ENCODE peak calls at places on chromosomes 7 and 10, in four cellular contexts. J is transverse colon, Z is B cell, T is heart right ventricle. N is an unnamed sample.
A peak's percentile ranks its signal among the peaks of the same experiment; 100 is the strongest.

GRCh38 chr10:90148121-90148855 is 446.9 kb downstream of the KIF20B start:
- DNase-seq in J (no peak), Z (no peak), T (no peak), N (no peak)

GRCh38 chr7:50379082-50379481 is 71.1 kb downstream of the FIGNL1 start:
- DNase-seq in J (no peak), Z (no peak), T (no peak), N (no peak)

GRCh38 chr10:52956861-52957260 is 184.3 kb upstream of the MBL2 start:
- DNase-seq in J (no peak), Z (no peak), T (no peak), N (no peak)

GRCh38 chr7:70833726-70834125 is 298.2 kb upstream of the GALNT17 start:
- DNase-seq in J (no peak), Z (no peak), T (no peak), N (no peak)

GRCh38 chr7:18700147-18700546 is 204.6 kb downstream of the HDAC9 start:
- DNase-seq in J (no peak), Z (no peak), T (no peak), N (no peak)

GRCh38 chr7:103859699-103860098 is 129.8 kb downstream of the RELN start:
- DNase-seq in J (no peak), Z (no peak), T (no peak), N (no peak)

GRCh38 chr10:131312261-131312801 is 810 bp upstream of the TCERG1L start:
- DNase-seq in J (no peak), Z (no peak), T (no peak), N (no peak)

GRCh38 chr7:5139998-5140397 is 50.0 kb upstream of the WIPI2 start:
- DNase-seq in J (peak; percentile 33), Z (peak; percentile 49), T (peak; percentile 12), N (no peak)

GRCh38 chr10:59655309-59655708 is 54.3 kb downstream of the SLC16A9 start:
- DNase-seq in J (no peak), Z (no peak), T (no peak), N (no peak)

GRCh38 chr7:108604685-108605077 is 35.0 kb downstream of the DNAJB9 start:
- DNase-seq in J (no peak), Z (no peak), T (no peak), N (no peak)

GRCh38 chr10:13585195-13585751 is 1.5 kb upstream of the PRPF18 start:
- DNase-seq in J (no peak), Z (no peak), T (no peak), N (no peak)

GRCh38 chr7:64625114-64626082 is 40.5 kb upstream of the ZNF107 start:
- DNase-seq in J (no peak), Z (no peak), T (no peak), N (no peak)

GRCh38 chr7:6637544-6638229 is 569 bp downstream of the ZNF316 start:
- DNase-seq in J (peak; percentile 41), Z (peak; percentile 79), T (no peak), N (peak; percentile 60)

GRCh38 chr7:19122018-19122588 is 4.7 kb upstream of the TWIST1 start:
- DNase-seq in J (no peak), Z (no peak), T (no peak), N (no peak)

GRCh38 chr10:29858352-29859267 is 200.8 kb downstream of the JCAD start:
- DNase-seq in J (peak; percentile 60), Z (no peak), T (peak; percentile 65), N (no peak)

GRCh38 chr10:72087392-72087968 is 871 bp downstream of the SPOCK2 start:
- DNase-seq in J (peak; percentile 39), Z (peak; percentile 64), T (no peak), N (no peak)

GRCh38 chr7:122676466-122676865 is 22.5 kb downstream of the RNF133 start:
- DNase-seq in J (no peak), Z (no peak), T (no peak), N (no peak)

GRCh38 chr10:11757452-11757819 is 15.3 kb downstream of the ECHDC3 start:
- DNase-seq in J (no peak), Z (no peak), T (peak; percentile 81), N (no peak)

GRCh38 chr10:97701438-97702064 is 12.0 kb upstream of the MARVELD1 start:
- DNase-seq in J (peak; percentile 53), Z (peak; percentile 61), T (peak; percentile 45), N (no peak)

GRCh38 chr7:29140873-29141468 is 5.4 kb downstream of the CPVL start:
- DNase-seq in J (peak; percentile 33), Z (no peak), T (no peak), N (no peak)

GRCh38 chr7:138935438-138936079 is 45.6 kb downstream of the KIAA1549 start:
- DNase-seq in J (no peak), Z (no peak), T (no peak), N (no peak)

GRCh38 chr10:48703776-48704555 is 19.3 kb downstream of the WDFY4 start:
- DNase-seq in J (no peak), Z (peak; percentile 11), T (no peak), N (no peak)

GRCh38 chr7:141649865-141650499 is 52.0 kb downstream of the DENND11 start:
- DNase-seq in J (peak; percentile 53), Z (peak; percentile 72), T (peak; percentile 55), N (no peak)

GRCh38 chr10:70458329-70459060 is 17.0 kb upstream of the NODAL start:
- DNase-seq in J (peak; percentile 67), Z (no peak), T (peak; percentile 71), N (peak; percentile 25)

GRCh38 chr10:22308390-22308789 is 7.8 kb upstream of the COMMD3 start:
- DNase-seq in J (no peak), Z (no peak), T (no peak), N (no peak)

GRCh38 chr10:43816351-43817321 is 168.0 kb upstream of the ZNF32 start:
- DNase-seq in J (peak; percentile 61), Z (no peak), T (peak; percentile 79), N (peak; percentile 64)

GRCh38 chr10:93445097-93445960 is 36.8 kb downstream of the MYOF start:
- DNase-seq in J (peak; percentile 89), Z (no peak), T (peak; percentile 86), N (no peak)

GRCh38 chr7:47741984-47742383 is 160.1 kb upstream of the TNS3 start:
- DNase-seq in J (no peak), Z (no peak), T (no peak), N (no peak)

GRCh38 chr10:21634599-21635365 is 100.8 kb downstream of the MLLT10 start:
- DNase-seq in J (no peak), Z (no peak), T (no peak), N (no peak)

DNA sequence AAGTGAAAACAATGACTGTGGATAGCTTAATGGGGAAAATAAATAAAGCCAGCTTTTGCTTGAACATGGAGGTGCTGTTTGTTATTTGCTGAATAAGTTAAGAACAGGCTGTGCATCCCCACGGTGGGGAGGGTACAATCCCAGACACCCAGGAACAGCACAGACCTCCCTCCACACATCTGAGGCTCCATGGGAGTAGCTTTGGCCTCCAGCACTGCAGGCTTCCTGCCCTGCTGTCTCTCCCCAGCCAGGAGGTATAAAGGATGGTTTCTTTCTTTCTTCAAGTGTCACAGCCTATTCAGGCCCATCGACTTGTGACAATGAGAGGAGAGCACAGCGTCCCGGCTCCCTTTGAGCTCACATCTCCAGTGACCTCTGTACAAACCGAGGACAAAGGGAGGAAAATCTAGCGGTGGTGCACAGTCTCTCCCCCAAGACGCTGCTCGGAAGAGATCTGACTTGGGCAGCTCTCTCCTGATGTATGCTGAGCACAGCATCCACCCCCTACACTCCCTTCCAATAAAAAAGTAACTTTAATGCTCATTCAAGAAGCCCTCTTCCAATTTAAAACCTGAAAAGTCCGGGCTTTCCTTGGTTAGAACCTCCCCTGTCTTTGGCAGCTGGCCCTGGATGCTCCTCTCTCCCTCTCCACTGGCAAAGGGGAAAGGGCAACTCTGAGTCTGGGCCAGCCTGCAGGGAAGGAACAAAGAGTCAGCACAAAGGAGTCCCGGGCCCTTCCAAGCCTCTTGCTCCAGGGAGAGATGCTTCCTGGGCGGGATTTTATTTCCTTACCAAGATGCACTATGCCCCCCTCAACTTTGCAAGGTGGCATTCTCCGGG is 18.1 kb downstream of the CHST15 start:
- DNase-seq in J (no peak), Z (no peak), T (no peak), N (no peak)
- TF ChIP-seq CTCF in J (no peak), Z (no peak), T (no peak), N (no peak)

DNA sequence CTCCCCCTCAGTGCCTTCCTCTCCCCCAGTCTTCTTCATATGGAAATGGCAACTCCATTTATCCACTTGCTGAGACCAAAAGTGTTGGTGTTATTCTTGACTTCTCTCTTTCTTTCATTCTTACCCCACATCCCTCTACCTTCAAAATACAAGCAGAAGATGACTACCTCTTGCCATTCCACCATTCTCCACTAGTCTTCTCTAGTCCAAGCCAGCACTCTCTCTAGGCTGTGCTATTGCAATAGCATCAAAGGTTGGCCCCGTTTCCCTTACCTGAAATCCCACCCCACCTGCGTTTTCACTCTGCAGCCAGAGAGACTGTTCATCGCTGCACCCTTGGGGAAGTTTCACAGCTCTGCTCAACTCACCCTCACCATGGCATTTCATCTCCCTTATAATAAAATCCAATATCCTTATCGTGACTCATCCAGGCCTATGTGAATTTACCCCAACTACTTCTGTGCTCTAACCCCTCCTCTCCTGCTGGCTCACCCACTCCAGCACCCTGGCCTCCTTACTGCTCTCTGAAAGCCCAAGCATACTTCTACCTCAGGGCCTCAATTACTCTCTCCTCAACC is 109.1 kb downstream of the LSM5 start:
- DNase-seq in J (no peak), Z (no peak), T (no peak), N (no peak)
- TF ChIP-seq CTCF in J (no peak), Z (no peak), T (no peak), N (no peak)

DNA sequence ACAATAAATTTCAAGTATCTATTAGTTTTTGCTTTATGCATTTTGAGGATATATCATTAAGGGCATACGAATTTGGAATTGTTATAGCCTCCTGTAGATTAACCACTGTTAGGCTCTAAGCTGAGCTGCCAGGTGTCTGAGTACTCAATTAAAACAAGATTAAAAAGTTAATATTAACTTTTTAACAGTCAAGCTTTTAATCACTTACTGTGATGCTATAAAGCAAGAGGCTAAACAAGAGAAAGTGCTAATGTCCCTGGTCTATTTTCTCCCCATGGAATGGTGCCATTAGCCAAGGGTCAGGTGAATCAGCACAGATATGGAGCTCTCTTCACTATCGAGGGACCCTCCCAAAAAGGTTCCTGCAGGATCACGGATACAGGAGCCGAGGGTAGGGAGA is 9.7 kb downstream of the GSAP start:
- DNase-seq in J (no peak), Z (no peak), T (no peak), N (no peak)
- TF ChIP-seq CTCF in J (no peak), Z (no peak), T (no peak), N (no peak)

GRCh38 chr7:12683678-12684077 is 3.8 kb upstream of the ARL4A start:
- DNase-seq in J (no peak), Z (no peak), T (no peak), N (no peak)
- TF ChIP-seq CTCF in J (no peak), Z (no peak), T (no peak), N (no peak)

GRCh38 chr7:156155988-156156733 is 343.9 kb upstream of the SHH start:
- DNase-seq in J (no peak), Z (no peak), T (no peak), N (no peak)

GRCh38 chr7:156158213-156158612 is 345.9 kb upstream of the SHH start:
- DNase-seq in J (no peak), Z (no peak), T (no peak), N (no peak)

GRCh38 chr7:156157409-156158012 is 345.2 kb upstream of the SHH start:
- DNase-seq in J (no peak), Z (no peak), T (no peak), N (no peak)

GRCh38 chr7:156158693-156159092 is 346.4 kb upstream of the SHH start:
- DNase-seq in J (no peak), Z (no peak), T (no peak), N (no peak)

GRCh38 chr7:156156734-156157408 is 344.6 kb upstream of the SHH start:
- DNase-seq in J (peak; percentile 34), Z (no peak), T (no peak), N (no peak)
- TF ChIP-seq CTCF in J (peak; percentile 40), Z (no peak), T (no peak), N (no peak)